ENCODE peak calls at places on chromosomes 5 and 9, in nine cellular contexts. E, P, T, V, I, M, Q, R and A are unnamed samples.

GRCh38 chr5:136192015-136192525 is 892 bp downstream of the SMIM32 start:
- DNase-seq in P (no peak), T (no peak), E (no peak), Q (no peak), V (no peak), M (no peak), R (no peak), I (no peak), A (no peak)

GRCh38 chr5:93017854-93018253 is 563.2 kb downstream of the NR2F1-AS1 start:
- DNase-seq in E (no peak), Q (no peak), M (no peak), I (no peak), V (no peak), T (no peak), R (no peak), P (no peak), A (no peak)

GRCh38 chr9:36436909-36437308 is 36.8 kb upstream of the RNF38 start:
- DNase-seq in Q (no peak), R (no peak), M (no peak), E (no peak), I (no peak), V (no peak), T (no peak), P (peak), A (no peak)

GRCh38 chr9:81687521-81688261 is 1.7 kb downstream of the TLE1 start:
- DNase-seq in Q (peak), M (peak), E (no peak), T (peak), P (peak), V (no peak), I (no peak), R (peak), A (no peak)

GRCh38 chr5:117863589-117864296 is 1124.6 kb downstream of the DTWD2 start:
- DNase-seq in Q (no peak), M (no peak), I (no peak), E (no peak), V (no peak), R (no peak), P (no peak), T (no peak), A (no peak)

GRCh38 chr9:27765931-27766835 is 192.9 kb upstream of the C9orf72 start:
- DNase-seq in E (no peak), M (no peak), Q (no peak), I (no peak), T (no peak), R (no peak), P (no peak), V (no peak), A (no peak)

GRCh38 chr5:139707445-139708003 is 59.4 kb downstream of the CXXC5 start:
- DNase-seq in Q (no peak), E (no peak), I (no peak), R (no peak), M (no peak), P (no peak), V (no peak), T (no peak), A (no peak)

GRCh38 chr9:107712390-107712789 is 222.8 kb upstream of the KLF4 start:
- DNase-seq in M (no peak), R (no peak), E (no peak), P (no peak), I (no peak), Q (peak), V (no peak), T (no peak), A (no peak)

GRCh38 chr5:56064984-56065383 is 70.2 kb upstream of the IL6ST start:
- DNase-seq in P (no peak), M (no peak), E (no peak), V (no peak), R (no peak), T (no peak), Q (no peak), I (no peak), A (no peak)

GRCh38 chr5:55108651-55109050 is 6.2 kb downstream of the GZMA start:
- DNase-seq in T (no peak), R (no peak), P (no peak), E (no peak), Q (no peak), M (no peak), I (no peak), V (no peak), A (no peak)

GRCh38 chr5:180323929-180324632 is 29.1 kb downstream of the GFPT2 start:
- DNase-seq in M (no peak), V (no peak), E (no peak), Q (no peak), P (peak), R (no peak), T (no peak), I (no peak), A (no peak)

GRCh38 chr9:24652181-24652580 is 106.5 kb upstream of the IZUMO3 start:
- DNase-seq in P (no peak), E (no peak), I (no peak), T (no peak), R (no peak), M (no peak), V (no peak), Q (no peak), A (no peak)

GRCh38 chr5:159912033-159912800 is 4.1 kb upstream of the ADRA1B start:
- DNase-seq in P (no peak), I (no peak), Q (peak), T (peak), M (no peak), R (no peak), V (no peak), E (no peak), A (no peak)

GRCh38 chr9:35333551-35333950 is 156.4 kb upstream of the RUSC2 start:
- DNase-seq in V (no peak), I (no peak), Q (no peak), R (no peak), E (no peak), P (no peak), T (no peak), M (no peak), A (no peak)

GRCh38 chr5:33231214-33231710 is 209.5 kb upstream of the TARS1 start:
- DNase-seq in Q (no peak), E (no peak), M (no peak), V (no peak), P (no peak), R (no peak), T (no peak), I (no peak), A (no peak)

GRCh38 chr9:124786881-124787573 is 10.1 kb downstream of the OLFML2A start:
- DNase-seq in P (no peak), T (peak), I (no peak), E (no peak), M (no peak), V (no peak), R (no peak), Q (no peak), A (no peak)

GRCh38 chr5:171544913-171545550 is 125.6 kb downstream of the FGF18 start:
- DNase-seq in R (no peak), T (no peak), P (no peak), V (no peak), M (no peak), Q (no peak), E (no peak), I (no peak), A (no peak)